ENCODE peak calls at places on chromosomes 16 and 17, in four cellular contexts. One of them, this sample, is unnamed.

GRCh38 chr16:72588554-72588953 is 416.6 kb upstream of the PMFBP1 start:
- DNase-seq in tibial nerve: no peak
- DNase-seq in lower lobe of right lung: no peak
- DNase-seq in tibial artery: no peak
- DNase-seq in this sample: no peak

GRCh38 chr16:89960966-89961365 is 12.4 kb downstream of the DEF8 start:
- DNase-seq in tibial nerve: no peak
- DNase-seq in tibial artery: no peak
- DNase-seq in lower lobe of right lung: no peak
- DNase-seq in this sample: no peak

GRCh38 chr17:40517286-40517662 is 15.9 kb upstream of the TNS4 start:
- DNase-seq in lower lobe of right lung: no peak
- DNase-seq in tibial artery: peak
- DNase-seq in tibial nerve: no peak
- DNase-seq in this sample: peak

GRCh38 chr17:416293-417206 is 63.9 kb upstream of the RPH3AL start:
- DNase-seq in lower lobe of right lung: no peak
- DNase-seq in tibial nerve: no peak
- DNase-seq in tibial artery: no peak
- DNase-seq in this sample: no peak

GRCh38 chr16:87951550-87952538 is 610 bp downstream of the BANP start:
- DNase-seq in tibial nerve: no peak
- DNase-seq in lower lobe of right lung: peak
- DNase-seq in tibial artery: no peak
- DNase-seq in this sample: no peak

GRCh38 chr17:62816282-62816839 is 8.2 kb upstream of the MARCHF10 start:
- DNase-seq in lower lobe of right lung: no peak
- DNase-seq in tibial nerve: no peak
- DNase-seq in tibial artery: no peak
- DNase-seq in this sample: no peak

GRCh38 chr16:4663756-4664465 is 29.5 kb upstream of the NUDT16L1 start:
- DNase-seq in lower lobe of right lung: peak
- DNase-seq in tibial nerve: peak
- DNase-seq in tibial artery: peak
- DNase-seq in this sample: no peak

GRCh38 chr16:24382929-24383328 is 126.8 kb downstream of the CACNG3 start:
- DNase-seq in tibial artery: no peak
- DNase-seq in lower lobe of right lung: no peak
- DNase-seq in tibial nerve: no peak
- DNase-seq in this sample: no peak

GRCh38 chr17:49928826-49929475 is 40.0 kb upstream of the DLX4 start:
- DNase-seq in lower lobe of right lung: no peak
- DNase-seq in tibial nerve: no peak
- DNase-seq in tibial artery: no peak
- DNase-seq in this sample: no peak

GRCh38 chr16:69150146-69150865 is 17.9 kb downstream of the UTP4 start:
- DNase-seq in lower lobe of right lung: no peak
- DNase-seq in tibial artery: no peak
- DNase-seq in tibial nerve: peak
- DNase-seq in this sample: no peak

GRCh38 chr16:81716478-81717210 is 62.4 kb upstream of the PLCG2 start:
- DNase-seq in tibial nerve: no peak
- DNase-seq in tibial artery: no peak
- DNase-seq in lower lobe of right lung: no peak
- DNase-seq in this sample: no peak

GRCh38 chr16:74224828-74225227 is 71.8 kb upstream of the PSMD7 start:
- DNase-seq in tibial artery: no peak
- DNase-seq in lower lobe of right lung: no peak
- DNase-seq in tibial nerve: no peak
- DNase-seq in this sample: no peak

GRCh38 chr17:41654908-41655607 is 30.7 kb upstream of the KRT17 start:
- DNase-seq in tibial artery: no peak
- DNase-seq in lower lobe of right lung: no peak
- DNase-seq in tibial nerve: no peak
- DNase-seq in this sample: no peak

GRCh38 chr17:40038882-40039513 is 15.2 kb downstream of the MED24 start:
- DNase-seq in lower lobe of right lung: no peak
- DNase-seq in tibial nerve: peak
- DNase-seq in tibial artery: peak
- DNase-seq in this sample: no peak

GRCh38 chr17:17511971-17512858 is 16.0 kb upstream of the RASD1 start:
- DNase-seq in tibial artery: no peak
- DNase-seq in tibial nerve: no peak
- DNase-seq in lower lobe of right lung: peak
- DNase-seq in this sample: peak

DNA sequence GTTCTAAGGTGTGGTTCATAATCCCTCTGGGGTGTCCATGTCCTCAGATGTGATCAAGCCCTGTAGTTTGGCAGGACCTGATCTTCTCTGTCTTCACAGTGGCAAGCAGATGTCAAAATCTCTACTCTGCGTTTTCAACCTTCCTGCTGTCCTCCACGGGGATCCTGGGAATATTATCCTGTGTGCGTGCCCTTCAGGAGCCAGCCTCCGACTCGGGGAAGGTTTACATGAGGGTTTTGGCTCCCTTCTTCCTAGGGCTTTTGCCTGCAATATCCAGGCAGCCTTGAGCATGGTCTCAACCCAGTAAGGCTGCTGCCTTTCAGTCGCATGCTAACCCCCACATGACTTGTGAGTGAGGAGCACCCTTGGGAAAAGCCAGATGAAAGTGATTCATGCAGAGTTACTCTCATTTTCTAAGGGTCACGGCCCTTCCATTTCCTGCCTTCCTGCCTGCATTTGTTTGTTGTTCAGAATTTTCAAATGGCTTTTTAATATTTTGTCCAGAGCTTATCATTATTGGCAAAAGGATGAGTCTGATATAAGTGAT is 202.2 kb upstream of the CHMP6 start:
- DNase-seq in lower lobe of right lung: no peak
- DNase-seq in tibial nerve: peak
- DNase-seq in tibial artery: peak
- DNase-seq in this sample: peak
- H3K27ac ChIP-seq in lower lobe of right lung: no peak
- H3K27ac ChIP-seq in tibial nerve: peak
- H3K27ac ChIP-seq in tibial artery: no peak
- H3K27ac ChIP-seq in this sample: peak

GRCh38 chr17:28507567-28508195 is 1.5 kb downstream of the FOXN1 start:
- DNase-seq in tibial artery: no peak
- DNase-seq in lower lobe of right lung: peak
- DNase-seq in tibial nerve: no peak
- DNase-seq in this sample: no peak
- TF ChIP-seq CTCF in tibial artery: no peak
- TF ChIP-seq CTCF in lower lobe of right lung: no peak
- TF ChIP-seq CTCF in tibial nerve: no peak
- TF ChIP-seq CTCF in this sample: no peak

GRCh38 chr17:47368262-47368661 is 44.5 kb downstream of the EFCAB13 start:
- DNase-seq in lower lobe of right lung: no peak
- DNase-seq in tibial nerve: no peak
- DNase-seq in tibial artery: no peak
- DNase-seq in this sample: no peak

GRCh38 chr17:47367257-47367656 is 43.5 kb downstream of the EFCAB13 start:
- DNase-seq in tibial artery: no peak
- DNase-seq in tibial nerve: no peak
- DNase-seq in lower lobe of right lung: no peak
- DNase-seq in this sample: no peak

GRCh38 chr17:47358652-47359051 is 34.9 kb downstream of the EFCAB13 start:
- DNase-seq in tibial artery: no peak
- DNase-seq in lower lobe of right lung: no peak
- DNase-seq in tibial nerve: no peak
- DNase-seq in this sample: no peak

GRCh38 chr17:47363171-47363570 is 39.4 kb downstream of the EFCAB13 start:
- DNase-seq in tibial artery: no peak
- DNase-seq in tibial nerve: no peak
- DNase-seq in lower lobe of right lung: no peak
- DNase-seq in this sample: no peak
- H3K27ac ChIP-seq in tibial artery: no peak
- H3K27ac ChIP-seq in tibial nerve: no peak
- H3K27ac ChIP-seq in lower lobe of right lung: no peak
- H3K27ac ChIP-seq in this sample: no peak

GRCh38 chr17:63881935-63882601 is at the start of gene GH2:
- DNase-seq in tibial nerve: peak
- DNase-seq in tibial artery: no peak
- DNase-seq in lower lobe of right lung: no peak
- DNase-seq in this sample: no peak
- TF ChIP-seq CTCF in tibial nerve: peak
- TF ChIP-seq CTCF in tibial artery: peak
- TF ChIP-seq CTCF in lower lobe of right lung: peak
- TF ChIP-seq CTCF in this sample: peak

DNA sequence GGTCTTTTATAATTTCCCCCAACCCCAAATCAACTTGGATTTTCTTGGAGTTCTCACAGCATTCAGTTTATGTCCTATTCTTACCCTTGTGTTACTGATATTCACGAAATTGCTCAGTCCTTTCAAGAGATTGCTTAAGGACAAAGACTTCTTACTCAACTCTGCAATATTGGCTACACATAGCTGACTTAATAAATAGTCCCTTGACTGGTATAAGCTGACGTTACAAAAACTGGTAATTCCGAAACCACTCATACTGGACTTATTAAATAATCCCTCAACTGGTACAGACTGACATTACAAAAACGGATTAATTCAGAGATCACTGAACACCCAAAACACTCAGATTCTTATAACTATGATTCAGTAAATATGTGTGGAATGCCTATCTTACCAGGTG is 860 bp downstream of the TIGD7 start:
- DNase-seq in tibial nerve: no peak
- DNase-seq in tibial artery: no peak
- DNase-seq in lower lobe of right lung: no peak
- DNase-seq in this sample: no peak
- H3K27ac ChIP-seq in tibial nerve: no peak
- H3K27ac ChIP-seq in tibial artery: peak
- H3K27ac ChIP-seq in lower lobe of right lung: no peak
- H3K27ac ChIP-seq in this sample: peak

GRCh38 chr17:19812407-19812806 is 55.3 kb downstream of the ULK2 start:
- DNase-seq in tibial artery: no peak
- DNase-seq in lower lobe of right lung: no peak
- DNase-seq in tibial nerve: no peak
- DNase-seq in this sample: no peak
- TF ChIP-seq CTCF in tibial artery: no peak
- TF ChIP-seq CTCF in lower lobe of right lung: no peak
- TF ChIP-seq CTCF in tibial nerve: no peak
- TF ChIP-seq CTCF in this sample: peak

DNA sequence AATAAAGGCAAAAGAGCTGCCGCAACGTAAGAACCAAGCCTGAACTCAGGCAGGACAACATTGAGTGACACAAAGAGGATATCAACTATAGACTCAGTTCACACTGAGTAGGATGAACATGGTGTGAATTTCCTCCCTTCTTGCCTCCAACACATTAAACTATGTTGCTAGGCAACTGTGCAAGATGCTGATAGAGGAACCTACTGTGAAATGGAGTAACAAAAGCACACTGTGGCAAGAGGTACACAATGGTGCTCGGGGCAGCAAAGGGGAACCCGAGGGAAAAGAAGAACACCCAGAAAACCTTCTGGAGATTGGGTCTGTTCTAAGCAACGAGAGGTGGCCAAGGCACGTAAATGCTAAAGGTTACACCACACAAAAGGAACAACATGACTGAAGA is 34.1 kb downstream of the GRB2 start:
- DNase-seq in lower lobe of right lung: no peak
- DNase-seq in tibial artery: no peak
- DNase-seq in tibial nerve: no peak
- DNase-seq in this sample: no peak
- H3K27ac ChIP-seq in lower lobe of right lung: no peak
- H3K27ac ChIP-seq in tibial artery: peak
- H3K27ac ChIP-seq in tibial nerve: no peak
- H3K27ac ChIP-seq in this sample: no peak

GRCh38 chr17:59106463-59107305 is at the start of gene TRIM37:
- DNase-seq in tibial nerve: peak
- DNase-seq in lower lobe of right lung: peak
- DNase-seq in tibial artery: peak
- DNase-seq in this sample: peak
- TF ChIP-seq CTCF in tibial nerve: no peak
- TF ChIP-seq CTCF in lower lobe of right lung: no peak
- TF ChIP-seq CTCF in tibial artery: no peak
- TF ChIP-seq CTCF in this sample: peak

GRCh38 chr16:85400305-85401205 is 212.6 kb upstream of the GSE1 start:
- DNase-seq in lower lobe of right lung: peak
- DNase-seq in tibial artery: peak
- DNase-seq in tibial nerve: no peak
- DNase-seq in this sample: peak

GRCh38 chr16:85402910-85403692 is 210.0 kb upstream of the GSE1 start:
- DNase-seq in tibial artery: peak
- DNase-seq in lower lobe of right lung: peak
- DNase-seq in tibial nerve: no peak
- DNase-seq in this sample: peak

GRCh38 chr16:85401917-85402766 is 211.0 kb upstream of the GSE1 start:
- DNase-seq in tibial nerve: no peak
- DNase-seq in lower lobe of right lung: peak
- DNase-seq in tibial artery: peak
- DNase-seq in this sample: peak

GRCh38 chr16:85401370-85401916 is 211.7 kb upstream of the GSE1 start:
- DNase-seq in lower lobe of right lung: peak
- DNase-seq in tibial artery: peak
- DNase-seq in tibial nerve: no peak
- DNase-seq in this sample: peak

DNA sequence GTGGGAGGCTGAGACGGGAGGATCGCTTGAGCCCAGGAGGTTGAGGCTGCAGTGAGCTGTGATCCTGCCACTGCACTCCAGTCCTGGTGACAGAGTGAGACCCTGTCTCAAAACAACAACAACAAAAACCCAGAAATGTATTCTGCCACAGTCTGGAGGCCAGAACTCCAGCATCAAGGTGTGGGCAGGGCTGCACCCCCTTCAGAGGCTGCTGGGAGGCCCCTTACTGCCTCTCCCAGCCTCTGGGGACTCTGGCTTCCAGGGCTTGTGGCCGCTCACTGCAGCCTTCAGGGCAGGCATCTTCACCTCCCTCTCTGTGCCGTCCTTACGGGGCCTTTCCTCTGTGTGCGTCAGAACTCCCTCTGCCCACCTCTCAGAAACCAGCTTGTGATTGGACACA is 209.4 kb upstream of the GSE1 start:
- DNase-seq in lower lobe of right lung: no peak
- DNase-seq in tibial artery: no peak
- DNase-seq in tibial nerve: no peak
- DNase-seq in this sample: peak
- H3K27ac ChIP-seq in lower lobe of right lung: no peak
- H3K27ac ChIP-seq in tibial artery: no peak
- H3K27ac ChIP-seq in tibial nerve: no peak
- H3K27ac ChIP-seq in this sample: no peak